ENCODE peak calls at places on chromosomes 12 and 14, in seven cellular contexts. One of them, this sample, is unnamed.

GRCh38 chr12:64036414-64036813 is 185.7 kb downstream of the KICS2 start:
- DNase-seq in neural crest cell: no peak
- DNase-seq in ovary: no peak
- DNase-seq in Calu3: no peak
- DNase-seq in esophagus squamous epithelium: no peak
- DNase-seq in AG09309: peak; percentile 38
- DNase-seq in pancreas: no peak
- DNase-seq in this sample: no peak

GRCh38 chr12:127363392-127363791 is 903.6 kb upstream of the TMEM132C start:
- DNase-seq in neural crest cell: peak; percentile 8
- DNase-seq in ovary: no peak
- DNase-seq in Calu3: no peak
- DNase-seq in esophagus squamous epithelium: no peak
- DNase-seq in AG09309: no peak
- DNase-seq in pancreas: no peak
- DNase-seq in this sample: no peak

GRCh38 chr12:121102307-121102706 is 30.4 kb upstream of the P2RX7 start:
- DNase-seq in neural crest cell: no peak
- DNase-seq in ovary: no peak
- DNase-seq in Calu3: no peak
- DNase-seq in esophagus squamous epithelium: no peak
- DNase-seq in AG09309: no peak
- DNase-seq in pancreas: no peak
- DNase-seq in this sample: no peak

GRCh38 chr14:34111505-34111904 is 160.6 kb upstream of the EGLN3 start:
- DNase-seq in neural crest cell: no peak
- DNase-seq in ovary: no peak
- DNase-seq in Calu3: no peak
- DNase-seq in esophagus squamous epithelium: no peak
- DNase-seq in AG09309: no peak
- DNase-seq in pancreas: no peak
- DNase-seq in this sample: no peak

GRCh38 chr14:53368714-53369191 is 215.6 kb upstream of the DDHD1 start:
- DNase-seq in neural crest cell: no peak
- DNase-seq in ovary: no peak
- DNase-seq in Calu3: no peak
- DNase-seq in esophagus squamous epithelium: no peak
- DNase-seq in AG09309: peak; percentile 74
- DNase-seq in pancreas: no peak
- DNase-seq in this sample: no peak

GRCh38 chr12:21526053-21526452 is at the start of gene SPX:
- DNase-seq in neural crest cell: no peak
- DNase-seq in ovary: no peak
- DNase-seq in Calu3: no peak
- DNase-seq in esophagus squamous epithelium: no peak
- DNase-seq in AG09309: no peak
- DNase-seq in pancreas: no peak
- DNase-seq in this sample: no peak

GRCh38 chr14:21136024-21136423 is 19.8 kb downstream of the OR5AU1 start:
- DNase-seq in neural crest cell: no peak
- DNase-seq in ovary: no peak
- DNase-seq in Calu3: no peak
- DNase-seq in esophagus squamous epithelium: no peak
- DNase-seq in AG09309: no peak
- DNase-seq in pancreas: no peak
- DNase-seq in this sample: no peak

GRCh38 chr12:92075425-92075891 is 70.2 kb downstream of the BTG1 start:
- DNase-seq in neural crest cell: no peak
- DNase-seq in ovary: no peak
- DNase-seq in Calu3: no peak
- DNase-seq in esophagus squamous epithelium: no peak
- DNase-seq in AG09309: peak; percentile 55
- DNase-seq in pancreas: no peak
- DNase-seq in this sample: no peak

GRCh38 chr14:99356031-99356430 is 84.0 kb upstream of the BCL11B start:
- DNase-seq in neural crest cell: no peak
- DNase-seq in ovary: no peak
- DNase-seq in Calu3: no peak
- DNase-seq in esophagus squamous epithelium: no peak
- DNase-seq in AG09309: no peak
- DNase-seq in pancreas: no peak
- DNase-seq in this sample: no peak

GRCh38 chr12:131855521-131856142 is 27.4 kb downstream of the MMP17 start:
- DNase-seq in neural crest cell: no peak
- DNase-seq in ovary: no peak
- DNase-seq in Calu3: no peak
- DNase-seq in esophagus squamous epithelium: no peak
- DNase-seq in AG09309: no peak
- DNase-seq in pancreas: no peak
- DNase-seq in this sample: no peak

GRCh38 chr14:25756880-25757279 is 706.9 kb upstream of the STXBP6 start:
- DNase-seq in neural crest cell: no peak
- DNase-seq in ovary: no peak
- DNase-seq in Calu3: no peak
- DNase-seq in esophagus squamous epithelium: no peak
- DNase-seq in AG09309: no peak
- DNase-seq in pancreas: no peak
- DNase-seq in this sample: no peak

GRCh38 chr14:54782803-54783659 is 119.6 kb downstream of the GCH1 start:
- DNase-seq in neural crest cell: no peak
- DNase-seq in ovary: no peak
- DNase-seq in Calu3: peak; percentile 12
- DNase-seq in esophagus squamous epithelium: no peak
- DNase-seq in AG09309: no peak
- DNase-seq in pancreas: no peak
- DNase-seq in this sample: peak; percentile 31

GRCh38 chr12:9115731-9116689 is at the start of gene A2M:
- DNase-seq in neural crest cell: no peak
- DNase-seq in ovary: peak; percentile 31
- DNase-seq in Calu3: no peak
- DNase-seq in esophagus squamous epithelium: no peak
- DNase-seq in AG09309: no peak
- DNase-seq in pancreas: no peak
- DNase-seq in this sample: peak; percentile 24

GRCh38 chr14:100159107-100159864 is at the start of gene DEGS2:
- DNase-seq in neural crest cell: no peak
- DNase-seq in ovary: no peak
- DNase-seq in Calu3: peak; percentile 59
- DNase-seq in esophagus squamous epithelium: no peak
- DNase-seq in AG09309: no peak
- DNase-seq in pancreas: peak; percentile 83
- DNase-seq in this sample: peak; percentile 60

GRCh38 chr12:12901158-12901791 is 9.9 kb downstream of the GPRC5A start:
- DNase-seq in neural crest cell: no peak
- DNase-seq in ovary: peak; percentile 84
- DNase-seq in Calu3: no peak
- DNase-seq in esophagus squamous epithelium: no peak
- DNase-seq in AG09309: peak; percentile 97
- DNase-seq in pancreas: no peak
- DNase-seq in this sample: peak; percentile 58

GRCh38 chr14:52314521-52315354 is 626 bp downstream of the PTGER2 start:
- DNase-seq in neural crest cell: peak; percentile 9
- DNase-seq in ovary: peak; percentile 32
- DNase-seq in Calu3: peak; percentile 12
- DNase-seq in esophagus squamous epithelium: no peak
- DNase-seq in AG09309: no peak
- DNase-seq in pancreas: no peak
- DNase-seq in this sample: peak; percentile 53

GRCh38 chr14:71309756-71310155 is 402.5 kb downstream of the PCNX1 start:
- DNase-seq in neural crest cell: no peak
- DNase-seq in ovary: no peak
- DNase-seq in Calu3: no peak
- DNase-seq in esophagus squamous epithelium: no peak
- DNase-seq in AG09309: no peak
- DNase-seq in pancreas: no peak
- DNase-seq in this sample: no peak

GRCh38 chr12:124518051-124518932 is 49.1 kb downstream of the NCOR2 start:
- DNase-seq in neural crest cell: peak; percentile 46
- DNase-seq in ovary: peak; percentile 100
- DNase-seq in Calu3: peak; percentile 96
- DNase-seq in esophagus squamous epithelium: peak; percentile 40
- DNase-seq in AG09309: peak; percentile 100
- DNase-seq in pancreas: peak; percentile 99
- DNase-seq in this sample: peak; percentile 97

GRCh38 chr12:123938679-123939480 is 33.8 kb downstream of the CCDC92 start:
- DNase-seq in neural crest cell: peak; percentile 23
- DNase-seq in ovary: no peak
- DNase-seq in Calu3: peak; percentile 26
- DNase-seq in esophagus squamous epithelium: no peak
- DNase-seq in AG09309: no peak
- DNase-seq in pancreas: no peak
- DNase-seq in this sample: no peak

GRCh38 chr14:73723799-73724621 is 9.8 kb upstream of the PNMA1 start:
- DNase-seq in neural crest cell: no peak
- DNase-seq in ovary: peak; percentile 88
- DNase-seq in Calu3: peak; percentile 68
- DNase-seq in esophagus squamous epithelium: no peak
- DNase-seq in AG09309: peak; percentile 98
- DNase-seq in pancreas: no peak
- DNase-seq in this sample: no peak

GRCh38 chr12:126700115-126700514 is 1566.9 kb upstream of the TMEM132C start:
- DNase-seq in neural crest cell: no peak
- DNase-seq in ovary: no peak
- DNase-seq in Calu3: no peak
- DNase-seq in esophagus squamous epithelium: no peak
- DNase-seq in AG09309: no peak
- DNase-seq in pancreas: no peak
- DNase-seq in this sample: no peak

GRCh38 chr12:131894981-131895639 is 688 bp downstream of the ULK1 start:
- DNase-seq in neural crest cell: no peak
- DNase-seq in ovary: peak; percentile 47
- DNase-seq in Calu3: no peak
- DNase-seq in esophagus squamous epithelium: no peak
- DNase-seq in AG09309: no peak
- DNase-seq in pancreas: peak; percentile 68
- DNase-seq in this sample: peak; percentile 88

GRCh38 chr12:112788205-112788604 is 3.3 kb upstream of the RPH3A start:
- DNase-seq in neural crest cell: no peak
- DNase-seq in ovary: no peak
- DNase-seq in Calu3: no peak
- DNase-seq in esophagus squamous epithelium: no peak
- DNase-seq in AG09309: no peak
- DNase-seq in pancreas: no peak
- DNase-seq in this sample: no peak

GRCh38 chr12:57531836-57532235 is 9.2 kb downstream of the MBD6 start:
- DNase-seq in neural crest cell: no peak
- DNase-seq in ovary: no peak
- DNase-seq in Calu3: no peak
- DNase-seq in esophagus squamous epithelium: no peak
- DNase-seq in AG09309: no peak
- DNase-seq in pancreas: no peak
- DNase-seq in this sample: no peak

GRCh38 chr14:105532735-105533141 is 6.4 kb downstream of the TMEM121 start:
- DNase-seq in neural crest cell: peak; percentile 33
- DNase-seq in ovary: no peak
- DNase-seq in Calu3: peak; percentile 50
- DNase-seq in esophagus squamous epithelium: no peak
- DNase-seq in AG09309: no peak
- DNase-seq in pancreas: no peak
- DNase-seq in this sample: no peak

GRCh38 chr12:105504286-105504685 is 173.8 kb downstream of the C12orf75 start:
- DNase-seq in neural crest cell: no peak
- DNase-seq in ovary: no peak
- DNase-seq in Calu3: no peak
- DNase-seq in esophagus squamous epithelium: no peak
- DNase-seq in AG09309: no peak
- DNase-seq in pancreas: no peak
- DNase-seq in this sample: no peak
- TF ChIP-seq CTCF in neural crest cell: no peak
- TF ChIP-seq CTCF in ovary: no peak
- TF ChIP-seq CTCF in Calu3: no peak
- TF ChIP-seq CTCF in esophagus squamous epithelium: no peak
- TF ChIP-seq CTCF in AG09309: no peak
- TF ChIP-seq CTCF in pancreas: no peak
- TF ChIP-seq CTCF in this sample: no peak

DNA sequence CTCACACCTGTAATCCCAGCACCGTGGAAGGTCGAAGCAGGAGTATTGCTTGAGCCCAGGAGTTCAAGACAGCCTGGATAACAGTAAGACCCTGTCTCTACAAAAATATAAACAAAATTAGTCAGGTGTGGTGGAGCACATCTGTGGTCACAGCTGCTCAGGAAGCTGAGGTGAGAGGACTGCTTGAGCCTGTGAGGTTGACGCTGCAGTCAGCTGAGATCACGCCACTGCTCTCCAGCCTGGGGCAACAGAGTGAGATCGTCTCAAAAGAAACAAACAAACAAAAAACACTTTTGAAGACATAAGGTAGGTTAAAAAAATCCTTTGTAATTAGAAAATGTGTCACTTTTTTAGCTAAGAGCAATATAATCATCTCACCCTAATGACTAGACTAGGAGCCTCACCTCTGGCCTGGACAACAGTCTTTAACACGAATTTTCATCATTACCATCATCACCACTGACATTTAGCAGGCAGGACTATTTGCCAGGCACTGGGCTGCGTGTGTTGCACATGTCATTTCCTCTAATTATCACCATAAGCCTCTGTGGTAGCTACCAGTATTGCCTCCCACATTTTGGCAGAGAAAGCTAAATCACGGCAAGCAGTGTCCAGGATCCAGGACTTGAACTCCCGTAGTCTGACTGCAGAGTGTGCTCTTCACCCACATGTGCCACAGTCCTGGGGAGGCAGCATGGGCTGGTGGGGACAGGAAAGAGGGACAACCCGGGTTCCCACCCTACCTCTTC is 4.6 kb upstream of the SYCP3 start:
- DNase-seq in neural crest cell: no peak
- DNase-seq in ovary: no peak
- DNase-seq in Calu3: no peak
- DNase-seq in esophagus squamous epithelium: peak; percentile 7
- DNase-seq in AG09309: no peak
- DNase-seq in pancreas: no peak
- DNase-seq in this sample: no peak
- TF ChIP-seq CTCF in neural crest cell: no peak
- TF ChIP-seq CTCF in ovary: no peak
- TF ChIP-seq CTCF in Calu3: no peak
- TF ChIP-seq CTCF in esophagus squamous epithelium: no peak
- TF ChIP-seq CTCF in AG09309: no peak
- TF ChIP-seq CTCF in pancreas: no peak
- TF ChIP-seq CTCF in this sample: no peak

DNA sequence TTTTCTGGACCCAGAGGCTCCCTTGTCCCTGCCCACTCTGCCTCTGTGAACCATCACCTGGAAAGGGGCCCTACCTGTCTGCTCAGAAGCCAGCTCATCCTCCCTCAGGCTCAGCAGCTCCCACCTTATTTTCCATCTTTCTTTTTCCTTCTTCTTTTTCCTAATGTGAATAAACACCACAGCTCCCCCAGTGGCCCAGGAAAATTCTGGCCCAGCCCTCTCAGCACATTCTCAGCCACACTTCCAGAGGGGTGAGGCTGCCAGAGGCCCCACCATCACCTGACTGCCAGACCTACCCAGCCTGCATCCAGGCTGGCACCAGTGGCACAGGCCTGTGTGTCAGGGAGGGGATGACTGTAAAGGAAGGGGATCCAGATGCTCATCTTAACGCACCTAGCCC is 23.0 kb downstream of the ZFHX2 start:
- DNase-seq in neural crest cell: no peak
- DNase-seq in ovary: no peak
- DNase-seq in Calu3: peak; percentile 9
- DNase-seq in esophagus squamous epithelium: no peak
- DNase-seq in AG09309: no peak
- DNase-seq in pancreas: no peak
- DNase-seq in this sample: no peak
- TF ChIP-seq CTCF in neural crest cell: peak; percentile 32
- TF ChIP-seq CTCF in ovary: no peak
- TF ChIP-seq CTCF in Calu3: no peak
- TF ChIP-seq CTCF in esophagus squamous epithelium: no peak
- TF ChIP-seq CTCF in AG09309: peak; percentile 29
- TF ChIP-seq CTCF in pancreas: no peak
- TF ChIP-seq CTCF in this sample: no peak

GRCh38 chr12:106685381-106685780 is 89.1 kb upstream of the RIC8B start:
- DNase-seq in neural crest cell: no peak
- DNase-seq in ovary: no peak
- DNase-seq in Calu3: no peak
- DNase-seq in esophagus squamous epithelium: no peak
- DNase-seq in AG09309: no peak
- DNase-seq in pancreas: no peak
- DNase-seq in this sample: no peak
- TF ChIP-seq CTCF in neural crest cell: no peak
- TF ChIP-seq CTCF in ovary: no peak
- TF ChIP-seq CTCF in Calu3: no peak
- TF ChIP-seq CTCF in esophagus squamous epithelium: no peak
- TF ChIP-seq CTCF in AG09309: no peak
- TF ChIP-seq CTCF in pancreas: no peak
- TF ChIP-seq CTCF in this sample: no peak